ENCODE peak calls at places on chromosomes 13 and 19, in five cellular contexts. One of them, this sample, is unnamed.

GRCh38 chr19:47377208-47377701 is 28.1 kb downstream of the DHX34 start:
- DNase-seq in K562: peak; percentile 29
- DNase-seq in GM12878: no peak
- DNase-seq in A549: no peak
- DNase-seq in HEK293T: no peak
- DNase-seq in this sample: no peak

GRCh38 chr19:6412111-6412999 is 12.3 kb downstream of the KHSRP start:
- DNase-seq in A549: peak; percentile 31
- DNase-seq in GM12878: no peak
- DNase-seq in HEK293T: peak; percentile 69
- DNase-seq in K562: peak; percentile 73
- DNase-seq in this sample: no peak

GRCh38 chr13:21218351-21219043 is 42.0 kb downstream of the MRPL57 start:
- DNase-seq in K562: no peak
- DNase-seq in A549: no peak
- DNase-seq in HEK293T: no peak
- DNase-seq in GM12878: peak; percentile 68
- DNase-seq in this sample: no peak

GRCh38 chr19:8811315-8812172 is 20.6 kb downstream of the ZNF558 start:
- DNase-seq in HEK293T: no peak
- DNase-seq in K562: no peak
- DNase-seq in GM12878: no peak
- DNase-seq in A549: peak; percentile 48
- DNase-seq in this sample: peak; percentile 15

GRCh38 chr19:46970815-46971214 is 48.8 kb upstream of the NPAS1 start:
- DNase-seq in GM12878: no peak
- DNase-seq in HEK293T: no peak
- DNase-seq in A549: no peak
- DNase-seq in K562: no peak
- DNase-seq in this sample: peak; percentile 73

GRCh38 chr13:101875717-101876393 is 423.4 kb downstream of the ITGBL1 start:
- DNase-seq in GM12878: no peak
- DNase-seq in A549: peak; percentile 28
- DNase-seq in K562: no peak
- DNase-seq in HEK293T: no peak
- DNase-seq in this sample: peak; percentile 55

GRCh38 chr13:82257790-82258507 is 1624.3 kb downstream of the SLITRK1 start:
- DNase-seq in K562: no peak
- DNase-seq in HEK293T: no peak
- DNase-seq in A549: no peak
- DNase-seq in GM12878: no peak
- DNase-seq in this sample: no peak

GRCh38 chr19:21221653-21222052 is 79.8 kb downstream of the ZNF431 start:
- DNase-seq in GM12878: no peak
- DNase-seq in K562: no peak
- DNase-seq in A549: no peak
- DNase-seq in HEK293T: no peak
- DNase-seq in this sample: no peak

GRCh38 chr13:94366677-94367076 is 112.8 kb downstream of the DCT start:
- DNase-seq in HEK293T: no peak
- DNase-seq in GM12878: no peak
- DNase-seq in A549: no peak
- DNase-seq in K562: no peak
- DNase-seq in this sample: no peak

GRCh38 chr19:37975071-37975470 is 68.1 kb downstream of the SIPA1L3 start:
- DNase-seq in A549: no peak
- DNase-seq in K562: no peak
- DNase-seq in GM12878: no peak
- DNase-seq in HEK293T: no peak
- DNase-seq in this sample: no peak

DNA sequence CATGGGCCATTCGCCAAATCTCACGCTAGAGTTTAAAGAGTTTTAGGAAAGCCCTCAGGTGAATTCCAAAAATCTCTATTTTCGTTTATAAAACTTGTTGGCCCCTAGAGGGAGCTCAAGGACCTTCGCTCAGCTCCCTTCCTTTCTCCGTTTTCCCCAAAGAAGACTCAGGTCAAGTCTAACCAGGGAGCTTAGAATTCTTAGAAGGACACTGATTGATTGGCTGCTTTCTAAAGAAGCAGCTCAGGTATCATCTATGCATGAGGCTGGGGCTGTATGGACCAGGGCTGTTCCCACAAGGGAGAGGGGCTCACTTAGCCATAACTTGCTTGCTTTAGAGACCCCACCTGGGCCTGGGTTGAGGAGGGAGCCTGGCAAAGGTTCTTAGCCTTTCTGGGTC is 20.5 kb downstream of the DZIP1 start:
- DNase-seq in A549: peak; percentile 52
- DNase-seq in K562: peak; percentile 27
- DNase-seq in HEK293T: peak; percentile 46
- DNase-seq in GM12878: no peak
- DNase-seq in this sample: peak; percentile 64
- TF ChIP-seq BHLHE40 in A549: no peak
- TF ChIP-seq BHLHE40 in K562: no peak
- TF ChIP-seq BHLHE40 in HEK293T: no peak
- TF ChIP-seq BHLHE40 in GM12878: no peak
- TF ChIP-seq BHLHE40 in this sample: no peak

GRCh38 chr13:33575378-33575777 is 242.6 kb upstream of the RFC3 start:
- DNase-seq in GM12878: no peak
- DNase-seq in K562: no peak
- DNase-seq in A549: no peak
- DNase-seq in HEK293T: no peak
- DNase-seq in this sample: no peak
- TF ChIP-seq BHLHE40 in GM12878: no peak
- TF ChIP-seq BHLHE40 in K562: no peak
- TF ChIP-seq BHLHE40 in A549: no peak
- TF ChIP-seq BHLHE40 in HEK293T: no peak
- TF ChIP-seq BHLHE40 in this sample: no peak

GRCh38 chr19:3443840-3444694 is 36.3 kb downstream of the SMIM24 start:
- DNase-seq in GM12878: no peak
- DNase-seq in K562: no peak
- DNase-seq in HEK293T: no peak
- DNase-seq in A549: no peak
- DNase-seq in this sample: peak; percentile 47
- TF ChIP-seq BHLHE40 in GM12878: no peak
- TF ChIP-seq BHLHE40 in K562: no peak
- TF ChIP-seq BHLHE40 in HEK293T: no peak
- TF ChIP-seq BHLHE40 in A549: no peak
- TF ChIP-seq BHLHE40 in this sample: no peak

DNA sequence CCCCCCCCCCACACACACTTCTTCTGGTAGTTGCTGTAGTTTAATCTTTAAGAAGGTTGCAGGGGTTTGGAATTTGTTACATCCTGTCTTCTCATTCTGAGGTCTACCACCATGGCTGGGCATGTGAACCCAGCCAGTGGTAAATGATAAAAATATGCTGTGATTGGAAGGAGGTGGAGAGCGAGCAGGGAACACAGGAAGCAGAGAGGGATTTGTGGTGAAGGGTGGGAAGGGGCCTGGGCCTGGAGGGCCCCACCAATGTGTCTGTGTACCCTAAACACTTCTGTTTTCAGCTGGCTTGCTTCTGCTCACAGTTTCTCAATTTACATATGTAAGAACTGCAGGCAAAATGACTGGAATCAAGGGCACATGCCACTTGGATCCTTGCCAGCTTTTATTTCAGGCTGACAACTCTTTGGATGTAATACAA is 313.5 kb downstream of the SHISA2 start:
- DNase-seq in HEK293T: no peak
- DNase-seq in A549: no peak
- DNase-seq in GM12878: no peak
- DNase-seq in K562: no peak
- DNase-seq in this sample: no peak
- TF ChIP-seq BHLHE40 in HEK293T: no peak
- TF ChIP-seq BHLHE40 in A549: no peak
- TF ChIP-seq BHLHE40 in GM12878: no peak
- TF ChIP-seq BHLHE40 in K562: no peak
- TF ChIP-seq BHLHE40 in this sample: no peak

GRCh38 chr13:51333826-51334225 is 5.7 kb upstream of the SERPINE3 start:
- DNase-seq in A549: no peak
- DNase-seq in K562: no peak
- DNase-seq in HEK293T: no peak
- DNase-seq in GM12878: no peak
- DNase-seq in this sample: no peak
- TF ChIP-seq BHLHE40 in A549: no peak
- TF ChIP-seq BHLHE40 in K562: no peak
- TF ChIP-seq BHLHE40 in HEK293T: no peak
- TF ChIP-seq BHLHE40 in GM12878: no peak
- TF ChIP-seq BHLHE40 in this sample: no peak

DNA sequence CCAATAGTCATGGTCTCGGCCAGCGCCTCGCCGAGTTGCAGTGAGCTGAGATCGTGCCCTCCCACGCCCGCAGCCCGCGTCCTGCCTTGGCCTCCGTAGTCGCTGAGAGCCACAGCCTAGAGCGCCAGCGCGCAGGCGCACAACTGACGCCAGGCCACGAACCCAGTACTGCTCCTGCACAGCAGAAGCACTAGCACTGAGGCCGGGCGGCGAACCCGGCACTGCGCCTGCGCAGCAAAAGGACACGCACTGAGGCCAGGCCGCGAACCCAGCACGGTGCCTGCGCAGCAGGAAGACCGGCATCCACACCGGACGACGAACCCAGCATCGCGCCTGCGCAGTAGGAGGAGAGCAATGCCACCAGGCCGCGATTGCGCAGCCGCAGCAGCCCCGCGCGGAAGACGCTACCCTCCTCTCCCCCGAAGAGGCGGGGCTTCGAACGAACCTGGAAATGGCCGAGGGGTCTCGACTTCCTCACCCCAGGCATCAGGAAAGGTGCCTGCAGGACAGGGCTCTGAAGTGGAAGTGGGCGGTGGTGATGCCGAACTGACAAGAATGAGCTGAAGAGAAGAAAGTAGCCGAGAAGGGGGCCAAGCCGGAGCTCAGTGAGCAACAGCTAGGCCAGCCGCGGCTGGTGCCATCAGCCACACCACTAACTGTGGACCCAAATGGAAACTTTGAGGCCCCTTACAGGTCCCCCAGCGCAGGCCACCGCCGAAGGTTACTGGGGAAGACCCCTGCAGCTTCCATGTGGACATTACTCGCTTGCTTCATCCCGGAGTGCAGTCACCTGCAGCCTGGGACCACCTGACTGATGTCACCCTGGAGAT is 7.5 kb downstream of the F10 start:
- DNase-seq in K562: no peak
- DNase-seq in HEK293T: no peak
- DNase-seq in GM12878: no peak
- DNase-seq in A549: no peak
- DNase-seq in this sample: no peak
- TF ChIP-seq BHLHE40 in K562: no peak
- TF ChIP-seq BHLHE40 in HEK293T: no peak
- TF ChIP-seq BHLHE40 in GM12878: no peak
- TF ChIP-seq BHLHE40 in A549: no peak
- TF ChIP-seq BHLHE40 in this sample: no peak

GRCh38 chr19:42634409-42635232 is 39.9 kb upstream of the CEACAM8 start:
- DNase-seq in HEK293T: peak; percentile 68
- DNase-seq in K562: peak; percentile 59
- DNase-seq in GM12878: no peak
- DNase-seq in A549: peak; percentile 71
- DNase-seq in this sample: peak; percentile 20
- TF ChIP-seq BHLHE40 in HEK293T: no peak
- TF ChIP-seq BHLHE40 in K562: no peak
- TF ChIP-seq BHLHE40 in GM12878: no peak
- TF ChIP-seq BHLHE40 in A549: no peak
- TF ChIP-seq BHLHE40 in this sample: no peak

GRCh38 chr19:51607077-51607476 is 23.1 kb downstream of the SIGLEC5 start:
- DNase-seq in GM12878: peak; percentile 90
- DNase-seq in HEK293T: no peak
- DNase-seq in A549: no peak
- DNase-seq in K562: no peak
- DNase-seq in this sample: no peak
- TF ChIP-seq BHLHE40 in GM12878: peak; percentile 98
- TF ChIP-seq BHLHE40 in HEK293T: no peak
- TF ChIP-seq BHLHE40 in A549: no peak
- TF ChIP-seq BHLHE40 in K562: no peak
- TF ChIP-seq BHLHE40 in this sample: no peak

This sample was measured in IMR-90.